ENCODE peak calls at places on chromosomes 12 and 14, in four cellular contexts. U, V, F and Z are unnamed samples.

GRCh38 chr12:124774054-124774461 is 89.6 kb downstream of the SCARB1 start:
- DNase-seq in U (no peak), V (no peak), F (peak), Z (no peak)

GRCh38 chr12:54161481-54162437 is 27.0 kb downstream of the SMUG1 start:
- DNase-seq in U (no peak), V (no peak), F (no peak), Z (no peak)

GRCh38 chr12:54009171-54010052 is 627 bp downstream of the HOXC8 start:
- DNase-seq in U (no peak), V (peak), F (no peak), Z (no peak)

GRCh38 chr14:29851397-29851796 is 76.2 kb downstream of the PRKD1 start:
- DNase-seq in U (no peak), V (no peak), F (no peak), Z (no peak)

GRCh38 chr12:113424915-113425823 is 3.0 kb downstream of the SDSL start:
- DNase-seq in U (peak), V (peak), F (peak), Z (peak)

GRCh38 chr14:104108570-104109060 is 23.1 kb downstream of the ASPG start:
- DNase-seq in U (peak), V (no peak), F (no peak), Z (no peak)

GRCh38 chr12:16323010-16323409 is 24.4 kb upstream of the MGST1 start:
- DNase-seq in U (no peak), V (peak), F (no peak), Z (no peak)

GRCh38 chr14:63493246-63493645 is 49.9 kb downstream of the PPP2R5E start:
- DNase-seq in U (peak), V (peak), F (peak), Z (peak)

GRCh38 chr12:23415180-23415579 is 534.3 kb downstream of the SOX5 start:
- DNase-seq in U (no peak), V (no peak), F (no peak), Z (no peak)

GRCh38 chr14:59176764-59177163 is 11.7 kb upstream of the DAAM1 start:
- DNase-seq in U (no peak), V (no peak), F (no peak), Z (no peak)

GRCh38 chr14:37709419-37710195 is 114.2 kb downstream of the TTC6 start:
- DNase-seq in U (no peak), V (peak), F (peak), Z (peak)

GRCh38 chr14:92527724-92528123 is 14.1 kb downstream of the RIN3 start:
- DNase-seq in U (no peak), V (no peak), F (no peak), Z (no peak)

GRCh38 chr12:130872179-130873096 is 572 bp downstream of the RAN start:
- DNase-seq in U (peak), V (peak), F (peak), Z (peak)

GRCh38 chr14:36847366-36847765 is 185.7 kb downstream of the PAX9 start:
- DNase-seq in U (no peak), V (no peak), F (no peak), Z (no peak)

GRCh38 chr12:46843811-46844210 is 18.0 kb upstream of the SLC38A4 start:
- DNase-seq in U (no peak), V (no peak), F (no peak), Z (no peak)

GRCh38 chr12:131391399-131391798 is 319.5 kb upstream of the SFSWAP start:
- DNase-seq in U (no peak), V (no peak), F (no peak), Z (no peak)

GRCh38 chr12:79426121-79426520 is 264.6 kb downstream of the PAWR start:
- DNase-seq in U (no peak), V (no peak), F (no peak), Z (no peak)

GRCh38 chr12:16586350-16587109 is 19.4 kb downstream of the LMO3 start:
- DNase-seq in U (no peak), V (no peak), F (no peak), Z (no peak)

GRCh38 chr14:77212097-77212873 is 30.7 kb downstream of the TMEM63C start:
- DNase-seq in U (no peak), V (no peak), F (no peak), Z (no peak)

GRCh38 chr12:123475256-123475703 is 17.3 kb downstream of the SNRNP35 start:
- DNase-seq in U (no peak), V (no peak), F (no peak), Z (no peak)

GRCh38 chr14:50666772-50667490 is 1.2 kb downstream of the SAV1 start:
- DNase-seq in U (peak), V (peak), F (peak), Z (peak)

GRCh38 chr14:53509227-53509822 is 356.2 kb upstream of the DDHD1 start:
- DNase-seq in U (peak), V (peak), F (no peak), Z (no peak)

GRCh38 chr12:46811185-46811584 is 14.6 kb downstream of the SLC38A4 start:
- DNase-seq in U (no peak), V (no peak), F (no peak), Z (peak)

GRCh38 chr14:60250318-60251035 is 1.5 kb downstream of the PPM1A start:
- DNase-seq in U (peak), V (peak), F (peak), Z (peak)

GRCh38 chr14:78401866-78402265 is 231.7 kb downstream of the NRXN3 start:
- DNase-seq in U (no peak), V (no peak), F (no peak), Z (no peak)

GRCh38 chr14:78398216-78398615 is 228.0 kb downstream of the NRXN3 start:
- DNase-seq in U (no peak), V (no peak), F (no peak), Z (no peak)

GRCh38 chr14:78405071-78405856 is 235.1 kb downstream of the NRXN3 start:
- DNase-seq in U (no peak), V (no peak), F (no peak), Z (no peak)

GRCh38 chr14:78399316-78399889 is 229.2 kb downstream of the NRXN3 start:
- DNase-seq in U (peak), V (peak), F (peak), Z (peak)

DNA sequence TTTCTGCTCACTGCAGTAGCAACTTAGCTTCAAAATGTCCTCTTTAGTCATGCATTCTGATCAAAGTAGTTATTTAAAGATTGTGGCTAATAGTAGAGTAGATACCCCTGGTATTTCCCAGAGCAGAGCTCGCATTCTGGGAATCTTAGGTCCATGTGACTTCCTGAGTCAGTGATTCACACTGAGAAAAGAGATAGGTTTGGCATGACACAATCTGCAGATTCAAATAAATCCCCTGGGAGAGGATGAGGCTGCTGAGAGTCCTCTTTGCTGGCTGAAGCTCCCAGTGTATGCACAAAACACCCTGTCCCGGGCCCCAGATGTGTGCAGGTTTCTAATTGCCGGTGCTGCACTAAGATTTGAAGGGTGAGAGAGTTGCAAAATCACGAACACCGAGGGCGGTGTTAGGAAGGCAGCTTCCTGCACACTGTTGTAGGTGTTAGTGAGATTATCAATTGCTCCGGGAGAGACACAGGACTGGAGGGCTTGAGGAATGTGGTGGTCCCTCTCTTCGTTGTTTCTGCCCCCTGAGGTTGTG is 233.2 kb downstream of the NRXN3 start:
- DNase-seq in U (peak), V (no peak), F (no peak), Z (peak)
- TF ChIP-seq EZH2phosphoT487 in U (no peak), V (no peak), F (no peak), Z (no peak)

GRCh38 chr12:68231707-68232106 is 6.1 kb upstream of the IL26 start:
- DNase-seq in U (no peak), V (no peak), F (no peak), Z (no peak)

GRCh38 chr12:68231229-68231628 is 5.6 kb upstream of the IL26 start:
- DNase-seq in U (no peak), V (no peak), F (no peak), Z (no peak)

GRCh38 chr12:68227356-68227755 is 1.7 kb upstream of the IL26 start:
- DNase-seq in U (no peak), V (no peak), F (no peak), Z (no peak)

GRCh38 chr12:68233498-68233897 is 7.9 kb upstream of the IL26 start:
- DNase-seq in U (peak), V (no peak), F (no peak), Z (no peak)

DNA sequence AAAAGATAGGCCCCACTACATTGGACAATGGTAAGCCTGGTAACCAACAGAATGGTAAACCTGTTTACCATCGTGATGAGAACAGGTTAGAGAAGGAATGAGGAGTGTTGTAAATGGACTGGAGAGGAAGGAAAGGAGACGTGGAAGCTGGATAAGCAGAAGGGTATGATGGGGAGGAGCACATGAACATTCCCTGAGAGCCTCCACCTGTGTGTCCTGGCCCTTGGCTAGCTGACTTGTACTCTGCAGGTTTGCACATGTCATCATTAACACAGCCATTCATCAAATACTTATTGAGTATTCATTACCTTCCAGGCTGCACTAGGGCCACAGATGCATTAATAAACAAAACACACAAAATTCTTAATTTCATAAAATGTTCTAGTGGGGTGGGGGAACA is 4.3 kb upstream of the IL26 start:
- DNase-seq in U (no peak), V (no peak), F (no peak), Z (no peak)
- TF ChIP-seq EZH2phosphoT487 in U (no peak), V (no peak), F (no peak), Z (no peak)

GRCh38 chr14:35285168-35285990 is 6.8 kb upstream of the PSMA6 start:
- DNase-seq in U (no peak), V (peak), F (peak), Z (no peak)

GRCh38 chr14:35286707-35287106 is 5.5 kb upstream of the PSMA6 start:
- DNase-seq in U (no peak), V (no peak), F (peak), Z (no peak)

GRCh38 chr14:35285991-35286564 is 6.1 kb upstream of the PSMA6 start:
- DNase-seq in U (no peak), V (no peak), F (peak), Z (no peak)

GRCh38 chr14:35289623-35290022 is 2.6 kb upstream of the PSMA6 start:
- DNase-seq in U (no peak), V (no peak), F (no peak), Z (no peak)

DNA sequence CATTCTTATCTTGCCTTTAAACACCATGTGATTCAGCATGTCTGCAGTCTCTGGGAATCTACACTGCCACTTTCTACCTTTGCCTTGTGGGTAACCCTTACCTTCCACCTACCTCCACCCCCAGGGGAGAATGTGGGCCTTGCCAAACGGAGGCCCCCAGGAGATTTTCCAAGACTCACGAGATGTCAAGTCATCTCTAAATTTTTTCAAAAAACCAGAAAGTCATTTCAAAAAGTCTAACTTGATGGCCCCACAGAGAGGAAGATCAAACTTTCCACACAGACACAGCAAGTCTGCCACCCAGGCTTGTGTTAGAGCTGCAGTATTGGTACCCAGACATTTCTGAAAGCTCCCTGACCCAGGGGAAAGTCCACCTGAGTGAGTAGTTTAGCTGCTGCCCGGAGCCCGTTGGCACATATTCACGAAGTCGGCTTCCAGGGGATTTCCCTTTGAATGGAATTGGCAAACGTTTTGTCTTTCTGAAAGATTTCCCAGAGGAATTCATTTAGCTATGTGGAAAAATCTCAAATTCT is 4.6 kb upstream of the PSMA6 start:
- DNase-seq in U (no peak), V (no peak), F (peak), Z (no peak)
- TF ChIP-seq EZH2phosphoT487 in U (no peak), V (no peak), F (no peak), Z (no peak)

GRCh38 chr12:48883305-48884171 is 17.9 kb upstream of the RND1 start:
- DNase-seq in U (peak), V (no peak), F (no peak), Z (peak)
- TF ChIP-seq EZH2phosphoT487 in U (no peak), V (no peak), F (no peak), Z (no peak)